ENCODE peak calls at places on chromosomes 5 and 9, in six cellular contexts. B is stimulated activated CD8-positive, alpha-beta memory T cell treated with anti-CD3 and anti-CD28 coated beads, Interleukin-7, amount 100 ng/mL, for 24 hours; Z is fibroblast of gingiva; J is naive thymus-derived CD8-positive, alpha-beta T cell; O is kidney; D is neural progenitor cell. E is an unnamed sample.

GRCh38 chr9:119003882-119004617 is 365.2 kb downstream of the BRINP1 start:
- DNase-seq in Z (peak), D (no peak), B (no peak), O (no peak), J (no peak), E (peak)

GRCh38 chr5:90446961-90447360 is 27.6 kb downstream of the MBLAC2 start:
- DNase-seq in O (no peak), J (no peak), B (no peak), Z (peak), D (no peak), E (no peak)

GRCh38 chr5:60399507-60399906 is 300.5 kb downstream of the DEPDC1B start:
- DNase-seq in D (no peak), J (no peak), O (no peak), B (no peak), Z (no peak), E (no peak)

GRCh38 chr9:93682155-93682968 is 106.0 kb downstream of the PHF2 start:
- DNase-seq in D (peak), Z (peak), J (peak), B (peak), O (peak), E (peak)

GRCh38 chr5:176619203-176619568 is 9.2 kb upstream of the GPRIN1 start:
- DNase-seq in D (peak), B (peak), J (peak), Z (peak), O (peak), E (peak)

GRCh38 chr5:42242829-42243485 is 180.3 kb upstream of the GHR start:
- DNase-seq in Z (peak), B (no peak), D (no peak), O (no peak), J (no peak), E (no peak)

GRCh38 chr9:92728831-92729734 is 35.5 kb downstream of the BICD2 start:
- DNase-seq in Z (no peak), B (no peak), O (peak), D (peak), J (no peak), E (peak)

GRCh38 chr9:127537014-127537413 is 75.1 kb upstream of the STXBP1 start:
- DNase-seq in O (no peak), J (no peak), D (no peak), B (no peak), Z (no peak), E (peak)

GRCh38 chr5:90529939-90530677 is 724 bp upstream of the LYSMD3 start:
- DNase-seq in Z (peak), J (no peak), D (peak), B (peak), O (no peak), E (peak)

GRCh38 chr9:111148994-111149759 is 110.9 kb upstream of the LPAR1 start:
- DNase-seq in O (no peak), Z (no peak), D (no peak), B (no peak), J (no peak), E (no peak)

GRCh38 chr9:129414377-129415021 is 206.4 kb downstream of the C9orf50 start:
- DNase-seq in O (peak), Z (peak), B (no peak), D (peak), J (peak), E (peak)

GRCh38 chr9:10614201-10614870 is 1.5 kb upstream of the PTPRD start:
- DNase-seq in D (no peak), O (no peak), J (no peak), Z (no peak), B (no peak), E (no peak)

GRCh38 chr9:35675732-35676392 is 2.1 kb downstream of the CA9 start:
- DNase-seq in Z (no peak), O (peak), D (peak), B (no peak), J (peak), E (no peak)

GRCh38 chr5:56725709-56726108 is 89.6 kb upstream of the MAP3K1 start:
- DNase-seq in O (no peak), Z (peak), B (no peak), D (no peak), J (no peak), E (no peak)

GRCh38 chr9:126528111-126528510 is 85.6 kb upstream of the LMX1B start:
- DNase-seq in Z (peak), D (no peak), O (peak), J (no peak), B (no peak), E (no peak)

GRCh38 chr9:16884952-16885513 is 14.6 kb upstream of the BNC2 start:
- DNase-seq in B (no peak), Z (peak), J (peak), O (no peak), D (no peak), E (peak)

GRCh38 chr9:113593682-113594281 is 130.3 kb downstream of the RGS3 start:
- DNase-seq in B (no peak), D (peak), Z (peak), J (no peak), O (peak), E (peak)

GRCh38 chr9:71897573-71897972 is 13.4 kb downstream of the ABHD17B start:
- DNase-seq in D (no peak), Z (no peak), J (peak), B (no peak), O (no peak), E (no peak)

GRCh38 chr5:30401479-30402058 is 791.9 kb upstream of the CDH6 start:
- DNase-seq in Z (no peak), D (peak), J (no peak), O (no peak), B (no peak), E (no peak)

GRCh38 chr5:68255305-68256130 is 40.0 kb downstream of the PIK3R1 start:
- DNase-seq in J (peak), B (no peak), Z (no peak), O (no peak), D (no peak), E (no peak)

GRCh38 chr9:119114681-119115080 is 254.6 kb downstream of the BRINP1 start:
- DNase-seq in Z (no peak), D (no peak), J (no peak), B (no peak), O (no peak), E (no peak)

GRCh38 chr5:24823625-24824024 is 178.8 kb upstream of the CDH10 start:
- DNase-seq in Z (no peak), B (no peak), D (no peak), O (no peak), J (no peak), E (no peak)

GRCh38 chr5:89968870-89969472 is 440.6 kb downstream of the CETN3 start:
- DNase-seq in B (no peak), D (no peak), O (no peak), Z (peak), J (no peak), E (peak)

GRCh38 chr5:145760660-145761059 is 74.5 kb downstream of the PRELID2 start:
- DNase-seq in B (no peak), Z (no peak), D (no peak), J (no peak), O (no peak), E (no peak)

GRCh38 chr5:176514244-176514918 is 22.8 kb downstream of the RNF44 start:
- DNase-seq in Z (no peak), B (no peak), O (peak), J (no peak), D (no peak), E (no peak)

GRCh38 chr9:113853333-113853732 is 22.8 kb upstream of the ZNF618 start:
- DNase-seq in O (no peak), J (no peak), D (peak), B (no peak), Z (no peak), E (no peak)

GRCh38 chr5:138504799-138505198 is 38.2 kb downstream of the ETF1 start:
- DNase-seq in O (no peak), D (no peak), J (no peak), Z (peak), B (no peak), E (no peak)

GRCh38 chr5:6700686-6701355 is 12.4 kb upstream of the TENT4A start:
- DNase-seq in D (no peak), B (no peak), O (no peak), J (no peak), Z (no peak), E (no peak)